ENCODE peak calls at places on chromosomes 7 and 10, in nine cellular contexts. E is vagina, O is lower lobe of right lung, I is A549, Y is SJCRH30, U is tibial nerve, Z is mesendoderm, D is mammary epithelial cell, C is colonic mucosa. M is an unnamed sample.

GRCh38 chr7:27147211-27148030 is at the start of gene HOXA6:
- DNase-seq in E (peak; percentile 85), O (peak; percentile 49), I (no peak), Y (no peak), U (peak; percentile 68), Z (no peak), D (peak; percentile 70), C (peak; percentile 81), M (no peak)

GRCh38 chr7:5484921-5485320 is 61.3 kb upstream of the TNRC18 start:
- DNase-seq in E (no peak), O (no peak), I (no peak), Y (peak; percentile 86), U (no peak), Z (no peak), D (no peak), C (no peak), M (no peak)

GRCh38 chr10:18486444-18486843 is 164.9 kb downstream of the NSUN6 start:
- DNase-seq in E (no peak), O (no peak), I (no peak), Y (no peak), U (no peak), Z (no peak), D (no peak), C (no peak), M (no peak)

GRCh38 chr10:97399843-97400545 is 1.1 kb downstream of the RRP12 start:
- DNase-seq in E (no peak), O (no peak), I (peak; percentile 75), Y (peak; percentile 84), U (no peak), Z (peak; percentile 62), D (peak; percentile 70), C (peak; percentile 71), M (no peak)

GRCh38 chr10:63429280-63429679 is 36.5 kb downstream of the JMJD1C start:
- DNase-seq in E (no peak), O (no peak), I (no peak), Y (no peak), U (no peak), Z (peak; percentile 30), D (peak; percentile 27), C (no peak), M (no peak)

GRCh38 chr10:43939389-43939938 is 290.8 kb upstream of the ZNF32 start:
- DNase-seq in E (peak; percentile 54), O (no peak), I (no peak), Y (no peak), U (no peak), Z (no peak), D (no peak), C (no peak), M (no peak)

GRCh38 chr10:12675171-12675570 is 325.8 kb downstream of the CAMK1D start:
- DNase-seq in E (no peak), O (no peak), I (no peak), Y (no peak), U (no peak), Z (no peak), D (no peak), C (no peak), M (no peak)

GRCh38 chr10:132420469-132421376 is 23.7 kb downstream of the PWWP2B start:
- DNase-seq in E (no peak), O (peak; percentile 82), I (peak; percentile 52), Y (no peak), U (no peak), Z (no peak), D (no peak), C (peak; percentile 68), M (no peak)

GRCh38 chr7:32262315-32262714 is 192.1 kb upstream of the PDE1C start:
- DNase-seq in E (no peak), O (no peak), I (no peak), Y (no peak), U (no peak), Z (no peak), D (no peak), C (no peak), M (no peak)
- H3K27ac ChIP-seq in E (no peak overlapping the region), O (no peak overlapping the region), I (no peak overlapping the region), Y (no peak overlapping the region), U (no peak overlapping the region), Z (no peak overlapping the region), D (no peak overlapping the region), C (no peak overlapping the region), M (no peak overlapping the region)

GRCh38 chr10:91883549-91884542 is 25.4 kb downstream of the FGFBP3 start:
- DNase-seq in E (no peak), O (no peak), I (no peak), Y (peak; percentile 69), U (peak; percentile 24), Z (peak; percentile 76), D (no peak), C (no peak), M (no peak)
- H3K27ac ChIP-seq in E (peak overlapping the region; percentile 58), O (no peak overlapping the region), I (no peak overlapping the region), Y (peak overlapping the region; percentile 80), U (peak overlapping the region; percentile 40), Z (peak overlapping the region; percentile 94), D (no peak overlapping the region), C (no peak overlapping the region), M (no peak overlapping the region)

GRCh38 chr10:110033724-110034235 is 26.0 kb downstream of the ADD3 start:
- DNase-seq in E (no peak), O (no peak), I (no peak), Y (no peak), U (no peak), Z (no peak), D (no peak), C (no peak), M (no peak)
- H3K27ac ChIP-seq in E (no peak overlapping the region), O (no peak overlapping the region), I (no peak overlapping the region), Y (no peak overlapping the region), U (peak overlapping the region; percentile 5), Z (no peak overlapping the region), D (no peak overlapping the region), C (no peak overlapping the region), M (peak overlapping the region; percentile 82)

GRCh38 chr10:110758128-110758527 is 113.6 kb upstream of the PDCD4 start:
- DNase-seq in E (no peak), O (no peak), I (no peak), Y (no peak), U (no peak), Z (no peak), D (no peak), C (peak; percentile 51), M (no peak)
- H3K27ac ChIP-seq in E (no peak overlapping the region), O (no peak overlapping the region), I (no peak overlapping the region), Y (no peak overlapping the region), U (no peak overlapping the region), Z (no peak overlapping the region), D (no peak overlapping the region), C (peak overlapping the region; percentile 67), M (no peak overlapping the region)

DNA sequence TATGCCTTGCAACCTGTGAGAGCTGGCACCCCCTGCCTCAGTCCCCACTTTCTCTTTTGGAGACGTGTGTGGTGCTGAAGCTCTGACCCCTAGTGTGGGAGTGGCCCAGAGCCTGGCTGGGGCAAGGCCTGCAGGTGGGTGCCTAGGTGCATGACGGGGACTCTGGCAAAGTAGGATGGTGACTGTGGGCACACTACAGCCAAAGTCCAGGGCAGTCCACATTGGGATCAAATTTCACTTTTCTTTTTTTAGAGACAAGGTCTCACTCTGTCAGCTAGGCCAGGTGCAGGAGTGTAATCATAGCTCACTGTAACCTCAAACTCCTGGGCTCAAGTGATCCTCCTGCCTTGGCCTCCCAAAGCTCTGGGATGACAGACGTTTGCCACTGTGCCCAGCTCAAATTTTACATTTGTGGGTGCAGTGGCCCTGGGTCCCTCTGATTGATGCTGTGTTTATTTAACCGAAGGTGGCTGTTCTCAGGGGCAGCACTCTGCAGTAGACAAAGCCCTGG is 52.3 kb downstream of the NEURL1 start:
- DNase-seq in E (peak; percentile 67), O (no peak), I (no peak), Y (no peak), U (no peak), Z (no peak), D (no peak), C (no peak), M (no peak)
- H3K27ac ChIP-seq in E (no peak overlapping the region), O (no peak overlapping the region), I (no peak overlapping the region), Y (no peak overlapping the region), U (no peak overlapping the region), Z (no peak overlapping the region), D (no peak overlapping the region), C (peak overlapping the region; percentile 17), M (no peak overlapping the region)

M was measured in caudate nucleus.